ENCODE peak calls at places on chromosomes 13 and 19, in nine cellular contexts. V is AG10803, U is HFF-Myc, W is hepatocyte, Q is BJ, K is prostate gland, N is sigmoid colon, Y is breast epithelium, H is neural progenitor cell. I is an unnamed sample.

GRCh38 chr19:3570619-3571018 is 2.1 kb upstream of the HMG20B start:
- DNase-seq in W (no peak), Q (no peak), Y (no peak), K (no peak), U (no peak), H (no peak), N (no peak), V (no peak), I (no peak)

GRCh38 chr19:45817725-45818301 is 2.7 kb upstream of the RSPH6A start:
- DNase-seq in Q (no peak), Y (peak; percentile 81), K (no peak), V (no peak), U (no peak), H (peak; percentile 32), N (no peak), W (no peak), I (no peak)

GRCh38 chr19:3548594-3548993 is 8.8 kb downstream of the MFSD12 start:
- DNase-seq in Q (no peak), H (no peak), U (no peak), K (no peak), V (no peak), N (no peak), Y (no peak), W (no peak), I (no peak)

GRCh38 chr19:8832132-8833021 is at the start of the genes MBD3L1 and ZNF558:
- DNase-seq in W (peak; percentile 98), K (peak; percentile 97), U (peak; percentile 71), Y (peak; percentile 98), Q (peak; percentile 93), N (peak; percentile 99), V (peak; percentile 98), H (peak; percentile 97), I (peak; percentile 96)

GRCh38 chr19:3668331-3669133 is 31.7 kb downstream of the PIP5K1C start:
- DNase-seq in W (peak; percentile 52), V (no peak), Y (no peak), N (no peak), U (no peak), Q (no peak), K (no peak), H (no peak), I (peak; percentile 79)

GRCh38 chr19:10780368-10780767 is 55.6 kb downstream of the TMED1 start:
- DNase-seq in U (no peak), N (peak; percentile 81), W (no peak), Y (no peak), K (no peak), Q (no peak), H (no peak), V (peak; percentile 24), I (no peak)

GRCh38 chr19:48393559-48394330 is at the start of gene GRIN2D:
- DNase-seq in U (no peak), N (peak; percentile 71), W (peak; percentile 64), V (peak; percentile 38), H (peak; percentile 76), Y (no peak), K (no peak), Q (no peak), I (peak; percentile 63)

GRCh38 chr19:12318782-12319413 is 14.5 kb downstream of the ZNF563 start:
- DNase-seq in V (no peak), N (no peak), H (no peak), Y (no peak), Q (no peak), W (no peak), U (no peak), K (no peak), I (no peak)

GRCh38 chr13:27658569-27658968 is 36.9 kb downstream of the POLR1D start:
- DNase-seq in Q (peak; percentile 18), Y (no peak), V (peak; percentile 61), W (no peak), H (no peak), N (no peak), U (no peak), K (no peak), I (peak; percentile 38)

GRCh38 chr13:69720278-69720983 is 387.2 kb upstream of the ATXN8OS start:
- DNase-seq in U (no peak), K (no peak), Y (no peak), V (no peak), N (no peak), Q (no peak), W (peak; percentile 30), H (no peak), I (no peak)

GRCh38 chr19:7832009-7832408 is 2.0 kb downstream of the EVI5L start:
- DNase-seq in U (no peak), K (no peak), Y (no peak), W (no peak), N (no peak), Q (no peak), V (no peak), H (no peak), I (no peak)

GRCh38 chr13:35978607-35979316 is 152.4 kb downstream of the DCLK1 start:
- DNase-seq in V (peak; percentile 73), U (peak; percentile 39), W (peak; percentile 68), N (no peak), K (peak; percentile 30), H (peak; percentile 46), Q (no peak), Y (no peak), I (peak; percentile 81)

GRCh38 chr13:113178070-113178895 is 19.8 kb downstream of the PROZ start:
- DNase-seq in Y (no peak), Q (peak; percentile 82), N (no peak), U (peak; percentile 65), K (no peak), V (peak; percentile 91), H (no peak), W (no peak), I (peak; percentile 92)

GRCh38 chr19:21128901-21129698 is 12.7 kb upstream of the ZNF431 start:
- DNase-seq in N (no peak), Q (no peak), Y (no peak), V (no peak), H (no peak), W (no peak), U (no peak), K (no peak), I (no peak)

GRCh38 chr13:79149210-79149609 is 256.8 kb downstream of the RBM26 start:
- DNase-seq in V (no peak), H (no peak), Y (no peak), K (no peak), Q (no peak), W (no peak), N (no peak), U (no peak), I (no peak)

GRCh38 chr19:45876411-45877197 is 9.3 kb downstream of the IRF2BP1 start:
- DNase-seq in W (peak; percentile 84), Q (no peak), V (peak; percentile 49), H (peak; percentile 61), N (peak; percentile 75), Y (peak; percentile 58), U (no peak), K (peak; percentile 52), I (no peak)

GRCh38 chr19:42295831-42296525 is 6.0 kb upstream of the PRR19 start:
- DNase-seq in W (peak; percentile 87), K (peak; percentile 80), V (peak; percentile 44), Q (no peak), N (peak; percentile 89), H (peak; percentile 80), U (no peak), Y (peak; percentile 87), I (peak; percentile 80)

GRCh38 chr13:32594339-32594738 is 8.1 kb downstream of the PDS5B start:
- DNase-seq in W (no peak), Y (no peak), N (no peak), H (no peak), U (no peak), K (no peak), V (peak; percentile 29), Q (no peak), I (peak; percentile 28)

GRCh38 chr19:723714-724113 is 15.0 kb downstream of the PALM start:
- DNase-seq in U (no peak), Y (no peak), W (no peak), H (no peak), N (no peak), Q (no peak), K (no peak), V (no peak), I (no peak)
- H3K4me3 ChIP-seq in U (no peak overlapping the region), Y (no peak overlapping the region), W (no peak overlapping the region), H (no peak overlapping the region), N (no peak overlapping the region), Q (no peak overlapping the region), K (no peak overlapping the region), V (no peak overlapping the region), I (no peak overlapping the region)

DNA sequence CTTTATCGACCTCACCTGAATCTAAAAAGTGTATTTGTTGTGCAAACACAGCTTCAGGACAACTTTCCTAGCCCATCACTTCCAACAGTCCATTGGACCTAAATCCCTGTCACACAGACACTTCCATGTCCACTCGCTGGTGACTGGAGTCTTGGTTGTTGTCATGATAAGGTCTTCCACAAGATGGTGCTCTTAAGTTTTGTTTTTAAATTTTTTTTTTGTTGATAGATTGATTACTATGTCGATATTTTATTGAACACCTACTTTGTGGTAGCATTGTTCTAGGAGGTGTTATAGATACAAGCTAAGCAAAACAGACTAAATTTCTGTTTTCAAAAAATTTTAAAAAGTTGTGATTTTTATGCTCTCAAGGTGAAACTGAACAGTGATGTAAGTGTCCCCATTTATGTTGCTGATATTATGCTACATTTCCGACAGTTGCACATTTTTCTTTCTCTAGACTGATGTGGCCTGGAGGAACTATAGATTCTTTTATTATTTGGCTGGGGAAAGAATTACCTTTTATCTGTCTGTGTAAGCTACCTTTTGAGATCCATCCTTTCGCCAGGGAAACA is 8.1 kb upstream of the ERICH6B start:
- DNase-seq in H (peak; percentile 47), Q (no peak), K (no peak), U (no peak), W (no peak), N (no peak), Y (no peak), V (peak; percentile 16), I (peak; percentile 9)
- TF ChIP-seq CTCF in H (peak; percentile 72), Q (peak; percentile 51), K (peak; percentile 15), U (peak; percentile 44), W (peak; percentile 64), N (no peak), Y (no peak), V (peak; percentile 58), I (peak; percentile 48)

DNA sequence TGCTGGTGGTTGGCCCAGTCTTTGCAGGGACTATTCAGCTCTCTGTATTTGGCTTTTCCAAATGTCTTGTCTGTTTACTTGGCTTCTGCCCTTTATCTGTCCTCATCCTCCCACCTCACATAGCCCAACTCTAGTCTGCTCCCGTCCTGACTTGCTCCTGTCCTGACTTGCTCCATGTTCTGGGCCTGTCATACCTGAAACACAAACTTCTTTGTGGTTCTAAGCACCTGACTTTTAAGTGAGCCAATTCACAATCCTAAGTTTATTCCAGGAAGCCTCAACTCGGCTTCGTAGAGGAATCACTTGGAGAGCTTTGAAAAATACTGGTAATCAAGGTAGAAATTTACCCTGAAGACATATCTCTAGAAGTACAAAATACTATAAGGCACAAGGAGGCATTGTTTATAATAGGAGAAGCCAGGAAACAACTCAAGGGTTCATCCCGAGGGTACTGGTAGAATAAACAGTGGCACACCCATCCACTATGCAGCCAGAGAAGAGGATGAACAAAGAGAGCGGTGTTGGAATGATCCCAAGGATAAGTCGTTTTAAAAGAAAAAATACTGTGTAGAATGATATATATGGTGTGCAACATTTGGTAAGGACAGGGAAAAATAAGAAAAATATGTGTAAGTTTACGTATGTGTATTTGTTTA is 284.5 kb downstream of the FGF14 start:
- DNase-seq in N (no peak), V (no peak), Q (no peak), H (no peak), K (peak; percentile 54), W (no peak), U (no peak), Y (no peak), I (no peak)
- H3K4me3 ChIP-seq in N (no peak overlapping the region), V (no peak overlapping the region), Q (no peak overlapping the region), H (no peak overlapping the region), K (no peak overlapping the region), W (no peak overlapping the region), U (no peak overlapping the region), Y (no peak overlapping the region), I (no peak overlapping the region)

GRCh38 chr13:30256713-30257432 is 50.5 kb downstream of the KATNAL1 start:
- DNase-seq in N (no peak), W (peak; percentile 12), H (no peak), K (no peak), Y (no peak), V (peak; percentile 43), U (no peak), Q (no peak), I (no peak)
- TF ChIP-seq CTCF in N (no peak), W (peak; percentile 35), H (peak; percentile 9), K (no peak), Y (no peak), V (peak; percentile 43), U (no peak), Q (peak; percentile 29), I (peak; percentile 9)

I was measured in foreskin fibroblast.